ENCODE peak calls at places on chromosomes 12 and 14, in nine cellular contexts. H is AG09309, E is mesothelial cell of epicardium, M is nephron progenitor cell, D is prostate gland, L is fibroblast of lung, O is lower leg skin, R is cardiac fibroblast, U is astrocyte of the cerebellum. W is an unnamed sample.

GRCh38 chr14:33062881-33063280 is 124.2 kb downstream of the NPAS3 start:
- DNase-seq in H (no peak), E (no peak), M (no peak), D (no peak), L (peak), O (no peak), R (peak), U (peak), W (no peak)

GRCh38 chr14:98984719-98985041 is 287.3 kb downstream of the BCL11B start:
- DNase-seq in H (no peak), E (no peak), M (no peak), D (no peak), L (no peak), O (no peak), R (no peak), U (no peak), W (no peak)

GRCh38 chr14:104651876-104652260 is 37.5 kb upstream of the INF2 start:
- DNase-seq in H (no peak), E (no peak), M (no peak), D (no peak), L (no peak), O (no peak), R (no peak), U (no peak), W (no peak)

GRCh38 chr12:29234965-29235364 is 85.9 kb downstream of the FAR2 start:
- DNase-seq in H (no peak), E (no peak), M (no peak), D (no peak), L (peak), O (no peak), R (peak), U (no peak), W (no peak)

GRCh38 chr12:90234455-90234854 is 525.8 kb upstream of the ATP2B1 start:
- DNase-seq in H (no peak), E (no peak), M (no peak), D (no peak), L (no peak), O (peak), R (peak), U (no peak), W (no peak)

GRCh38 chr14:99522025-99522401 is 40.8 kb downstream of the CCNK start:
- DNase-seq in H (no peak), E (no peak), M (peak), D (no peak), L (no peak), O (no peak), R (no peak), U (no peak), W (no peak)

GRCh38 chr12:26555139-26555538 is 277.9 kb downstream of the ITPR2 start:
- DNase-seq in H (no peak), E (no peak), M (no peak), D (no peak), L (peak), O (no peak), R (peak), U (no peak), W (no peak)

GRCh38 chr12:96828169-96828789 is 78.8 kb upstream of the NEDD1 start:
- DNase-seq in H (no peak), E (no peak), M (no peak), D (no peak), L (no peak), O (no peak), R (no peak), U (no peak), W (no peak)

GRCh38 chr14:104746071-104746545 is 6.8 kb upstream of the SIVA1 start:
- DNase-seq in H (no peak), E (no peak), M (no peak), D (no peak), L (no peak), O (no peak), R (no peak), U (no peak), W (no peak)

GRCh38 chr12:69000540-69001243 is 67.7 kb upstream of the CPM start:
- DNase-seq in H (no peak), E (no peak), M (no peak), D (no peak), L (peak), O (no peak), R (peak), U (no peak), W (no peak)

GRCh38 chr12:93311827-93312226 is 65.9 kb upstream of the NUDT4 start:
- DNase-seq in H (no peak), E (no peak), M (no peak), D (no peak), L (peak), O (no peak), R (no peak), U (no peak), W (no peak)

GRCh38 chr14:65101631-65102440 is 481 bp downstream of the MAX start:
- DNase-seq in H (no peak), E (peak), M (peak), D (no peak), L (no peak), O (peak), R (no peak), U (no peak), W (no peak)

GRCh38 chr12:47082963-47083621 is 3.3 kb upstream of the AMIGO2 start:
- DNase-seq in H (peak), E (no peak), M (no peak), D (no peak), L (peak), O (no peak), R (peak), U (peak), W (no peak)

GRCh38 chr14:68135566-68135965 is 316.0 kb downstream of the RAD51B start:
- DNase-seq in H (no peak), E (no peak), M (no peak), D (no peak), L (peak), O (no peak), R (peak), U (no peak), W (no peak)

GRCh38 chr12:128819293-128820144 is 4.2 kb downstream of the SLC15A4 start:
- DNase-seq in H (no peak), E (no peak), M (no peak), D (no peak), L (no peak), O (no peak), R (no peak), U (no peak), W (no peak)

DNA sequence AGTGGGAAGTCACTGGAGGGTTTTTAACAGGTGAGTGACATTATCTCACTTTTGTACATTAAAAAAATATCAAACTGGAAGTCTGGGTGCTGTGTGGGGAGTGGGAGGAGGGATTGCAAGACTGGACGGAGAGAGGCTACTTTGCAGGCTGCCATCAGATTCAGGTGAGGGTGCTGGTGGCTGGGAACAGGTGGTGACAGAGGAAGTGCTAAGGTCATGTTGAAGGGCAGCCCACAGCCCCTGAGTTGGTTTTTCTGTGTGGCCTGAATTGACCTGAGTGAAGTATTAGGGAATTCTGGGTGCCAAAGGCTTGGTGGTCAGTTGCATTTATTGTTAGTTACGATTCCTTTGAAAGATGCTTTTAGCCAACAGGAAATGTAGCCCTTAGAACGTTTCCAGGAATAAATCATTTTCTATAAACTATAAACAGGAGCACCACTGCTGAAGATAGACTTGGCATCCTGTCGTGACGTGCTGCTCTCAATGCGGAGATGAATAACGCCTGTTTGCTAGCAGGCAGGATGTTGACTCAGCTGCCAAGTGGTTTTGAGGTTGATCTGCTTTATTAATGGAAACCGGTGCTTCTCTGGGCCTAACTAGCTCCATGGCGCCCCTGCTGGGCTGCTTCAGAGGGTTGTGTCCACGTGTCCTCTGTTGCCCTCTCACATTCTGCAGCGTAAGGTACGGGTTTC is 707.5 kb upstream of the TMEM132C start:
- DNase-seq in H (peak), E (no peak), M (peak), D (no peak), L (peak), O (no peak), R (peak), U (peak), W (no peak)
- TF ChIP-seq CTCF in H (peak), E (no peak), M (peak), D (no peak), L (peak), O (no peak), R (peak), U (peak), W (no peak)

GRCh38 chr12:16492820-16493797 is 112.9 kb downstream of the LMO3 start:
- DNase-seq in H (no peak), E (no peak), M (no peak), D (no peak), L (no peak), O (no peak), R (no peak), U (no peak), W (no peak)

GRCh38 chr12:16495196-16495595 is 110.8 kb downstream of the LMO3 start:
- DNase-seq in H (no peak), E (no peak), M (no peak), D (no peak), L (no peak), O (no peak), R (no peak), U (no peak), W (no peak)

GRCh38 chr12:16492240-16492639 is 113.7 kb downstream of the LMO3 start:
- DNase-seq in H (no peak), E (no peak), M (no peak), D (no peak), L (no peak), O (no peak), R (no peak), U (no peak), W (no peak)
- TF ChIP-seq CTCF in H (no peak), E (no peak), M (no peak), D (no peak), L (no peak), O (no peak), R (no peak), U (no peak), W (no peak)

DNA sequence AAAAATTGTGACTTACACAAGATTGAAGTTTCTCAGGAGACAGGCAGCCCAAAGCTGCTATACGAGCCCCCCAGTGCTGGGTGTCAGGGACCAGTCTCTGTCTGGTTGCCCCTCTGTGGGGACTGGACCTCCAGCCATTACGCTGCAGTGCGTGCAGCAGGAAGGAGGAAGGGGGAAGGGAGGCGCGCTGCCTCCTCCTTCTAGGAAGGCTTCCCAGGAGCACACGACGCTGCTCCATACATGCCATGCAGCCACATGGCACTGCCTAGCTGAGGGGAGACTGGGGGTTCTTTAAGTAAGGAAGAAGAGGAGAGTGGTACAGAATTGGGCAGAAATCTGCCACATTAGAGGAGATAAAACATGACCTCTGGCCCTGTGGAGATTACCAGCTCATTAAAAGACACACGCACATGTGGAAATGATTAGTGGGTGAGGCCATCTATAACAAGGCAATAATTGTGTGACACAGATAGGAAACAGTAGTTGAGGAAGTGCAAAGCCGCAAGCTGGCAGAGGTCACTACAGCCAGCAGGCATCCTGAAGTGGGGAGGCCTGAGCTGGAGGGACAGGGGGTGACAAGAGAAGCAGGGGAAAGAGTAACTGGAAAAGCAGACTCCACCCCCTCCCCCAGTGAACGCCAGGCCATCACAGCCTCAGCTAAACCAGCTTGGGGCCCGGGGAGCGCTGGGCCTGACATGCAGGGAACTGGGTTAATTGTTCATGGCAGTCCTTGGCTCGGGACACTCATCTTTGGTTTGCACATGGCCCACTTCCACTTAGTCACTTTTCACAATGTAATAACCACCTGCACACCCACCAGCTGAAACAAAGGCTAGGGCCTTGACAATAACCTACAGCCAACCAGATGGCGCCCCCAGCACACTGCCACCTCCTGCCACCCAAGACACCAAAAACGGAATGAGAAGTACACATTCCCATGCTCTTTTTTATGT is 39.6 kb downstream of the CCDC88C start:
- DNase-seq in H (no peak), E (no peak), M (no peak), D (no peak), L (no peak), O (no peak), R (no peak), U (no peak), W (no peak)
- TF ChIP-seq CTCF in H (no peak), E (no peak), M (no peak), D (no peak), L (no peak), O (no peak), R (no peak), U (no peak), W (no peak)

GRCh38 chr14:89391123-89391522 is 25.9 kb downstream of the FOXN3 start:
- DNase-seq in H (no peak), E (no peak), M (no peak), D (no peak), L (peak), O (no peak), R (no peak), U (no peak), W (no peak)

GRCh38 chr14:89391556-89391955 is 25.5 kb downstream of the FOXN3 start:
- DNase-seq in H (no peak), E (no peak), M (no peak), D (no peak), L (no peak), O (no peak), R (no peak), U (no peak), W (no peak)

GRCh38 chr14:89387922-89388685 is 28.9 kb downstream of the FOXN3 start:
- DNase-seq in H (no peak), E (no peak), M (no peak), D (no peak), L (no peak), O (no peak), R (no peak), U (no peak), W (no peak)

GRCh38 chr14:89386214-89386886 is 30.7 kb downstream of the FOXN3 start:
- DNase-seq in H (no peak), E (no peak), M (no peak), D (no peak), L (peak), O (no peak), R (peak), U (no peak), W (peak)

DNA sequence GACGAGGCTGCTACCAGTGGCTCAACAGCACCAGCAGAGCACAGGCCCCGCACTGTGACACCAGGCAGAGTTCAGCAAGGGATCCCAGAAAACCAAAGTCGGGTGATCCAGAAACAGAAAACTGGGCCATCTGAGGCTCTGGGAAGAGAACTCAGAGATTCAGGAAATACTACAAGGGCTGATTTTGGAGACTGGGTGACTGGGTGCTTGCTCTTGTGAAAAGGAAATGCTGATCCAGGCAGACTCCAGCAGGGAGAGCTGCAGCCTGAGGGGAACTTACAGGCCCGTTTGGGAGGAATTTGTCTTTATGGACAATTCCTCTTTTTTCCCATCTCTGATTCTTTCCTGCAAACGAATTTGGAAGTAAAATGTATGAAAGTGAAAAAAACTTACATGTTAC is 28.2 kb downstream of the FOXN3 start:
- DNase-seq in H (no peak), E (no peak), M (no peak), D (no peak), L (no peak), O (no peak), R (peak), U (no peak), W (no peak)
- TF ChIP-seq CTCF in H (peak), E (no peak), M (no peak), D (no peak), L (peak), O (no peak), R (peak), U (peak), W (no peak)